ENCODE peak calls at places on chromosome 14, in six cellular contexts. Y is OCI-LY7, P is T-helper 17 cell, G is MM.1S, L is hepatocyte, A is heart left ventricle. S is an unnamed sample.

GRCh38 chr14:92789457-92790089 is 4.5 kb upstream of the GOLGA5 start:
- DNase-seq in Y (peak; percentile 20), P (no peak), G (no peak), L (no peak), A (no peak), S (no peak)

GRCh38 chr14:93302688-93303581 is 29.9 kb downstream of the BTBD7 start:
- DNase-seq in Y (no peak), P (no peak), G (no peak), L (no peak), A (no peak), S (no peak)

GRCh38 chr14:101075025-101075800 is 171.7 kb upstream of the RTL1 start:
- DNase-seq in Y (no peak), P (no peak), G (no peak), L (no peak), A (no peak), S (no peak)

GRCh38 chr14:101588990-101589389 is 27.7 kb downstream of the DIO3 start:
- DNase-seq in Y (no peak), P (no peak), G (no peak), L (no peak), A (no peak), S (no peak)

GRCh38 chr14:33647385-33647786 is 303.5 kb downstream of the EGLN3 start:
- DNase-seq in Y (no peak), P (no peak), G (no peak), L (no peak), A (no peak), S (no peak)

GRCh38 chr14:36647827-36648753 is 13.6 kb upstream of the PAX9 start:
- DNase-seq in Y (no peak), P (no peak), G (no peak), L (peak; percentile 74), A (no peak), S (peak; percentile 87)

GRCh38 chr14:60266021-60266937 is 17.3 kb downstream of the PPM1A start:
- DNase-seq in Y (peak; percentile 48), P (no peak), G (no peak), L (no peak), A (no peak), S (peak; percentile 55)

GRCh38 chr14:96062010-96062409 is 22.8 kb downstream of the C14orf132 start:
- DNase-seq in Y (no peak), P (no peak), G (no peak), L (no peak), A (no peak), S (no peak)

DNA sequence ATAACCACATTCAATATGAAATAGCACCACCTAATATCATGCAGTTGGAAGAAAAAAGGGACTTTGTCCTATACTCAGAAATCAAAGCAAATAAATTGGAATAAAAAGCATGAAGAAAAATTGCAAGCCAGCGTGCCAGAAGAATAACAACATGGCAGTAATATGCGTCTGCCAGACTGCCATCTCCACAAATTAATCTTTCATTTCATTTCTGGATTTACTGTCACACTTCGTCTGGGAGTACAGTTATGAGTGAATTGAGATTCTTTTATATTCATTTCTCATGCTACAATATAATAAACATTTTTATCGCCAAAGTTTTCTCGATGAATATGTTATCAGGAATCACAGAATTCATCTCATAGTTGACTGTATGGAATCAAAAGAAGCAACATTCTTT is 1327.7 kb upstream of the SEL1L start:
- DNase-seq in Y (no peak), P (no peak), G (no peak), L (no peak), A (no peak), S (no peak)
- H3K9me3 ChIP-seq in Y (no peaks in the 10 kb centered on the region), P (peaks cover 3% of the 10 kb centered on the region), G (no peaks in the 10 kb centered on the region), L (no peaks in the 10 kb centered on the region), A (no peaks in the 10 kb centered on the region), S (no peaks in the 10 kb centered on the region)

DNA sequence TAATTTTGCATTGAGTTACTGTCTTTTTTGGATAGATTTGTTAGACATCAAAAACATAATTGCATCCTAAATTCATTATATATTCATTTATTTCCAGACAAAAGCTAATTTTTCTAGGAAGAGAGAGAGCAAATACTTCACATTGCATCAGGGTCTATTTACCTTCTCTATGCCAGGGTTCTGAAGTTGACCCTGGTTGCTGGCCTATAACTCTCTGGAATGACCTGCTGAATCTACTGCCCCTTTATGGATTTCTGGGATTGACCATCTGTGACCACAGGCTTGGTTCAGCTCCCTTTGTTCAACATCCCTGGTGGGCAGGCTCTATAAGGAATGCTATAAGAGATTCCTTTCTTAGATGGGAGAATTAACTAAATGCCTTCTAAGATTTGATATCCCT is 414.8 kb upstream of the STXBP6 start:
- DNase-seq in Y (no peak), P (no peak), G (no peak), L (no peak), A (no peak), S (no peak)
- H3K9me3 ChIP-seq in Y (no peaks in the 10 kb centered on the region), P (no peaks in the 10 kb centered on the region), G (no peaks in the 10 kb centered on the region), L (no peaks in the 10 kb centered on the region), A (no peaks in the 10 kb centered on the region), S (no peaks in the 10 kb centered on the region)

DNA sequence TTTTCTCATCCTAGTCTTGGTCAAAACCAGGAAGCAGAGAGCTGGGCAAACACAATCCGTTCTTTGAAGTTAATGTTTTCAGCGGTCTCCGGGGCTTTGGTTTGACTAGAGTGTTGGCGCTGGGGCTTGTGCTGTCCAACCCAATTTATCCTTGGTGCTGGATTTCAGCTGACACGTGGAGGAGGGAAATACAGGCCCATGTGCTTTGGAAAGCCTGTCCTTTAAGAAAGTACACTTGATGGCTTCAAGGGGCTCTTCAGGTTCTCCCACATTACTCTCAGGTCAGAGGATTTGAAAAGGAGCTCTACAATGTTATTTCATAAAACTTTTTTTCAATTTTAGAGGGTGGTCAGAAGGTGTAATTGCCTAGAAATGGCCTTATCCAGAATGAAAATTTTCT is 985.8 kb downstream of the VRK1 start:
- DNase-seq in Y (no peak), P (no peak), G (no peak), L (no peak), A (no peak), S (no peak)
- H3K9me3 ChIP-seq in Y (no peaks in the 10 kb centered on the region), P (no peaks in the 10 kb centered on the region), G (no peaks in the 10 kb centered on the region), L (peaks cover 3% of the 10 kb centered on the region), A (no peaks in the 10 kb centered on the region), S (no peaks in the 10 kb centered on the region)

GRCh38 chr14:82657186-82657675 is 1123.6 kb upstream of the SEL1L start:
- DNase-seq in Y (no peak), P (no peak), G (no peak), L (no peak), A (no peak), S (no peak)
- H3K9me3 ChIP-seq in Y (no peaks in the 10 kb centered on the region), P (no peaks in the 10 kb centered on the region), G (no peaks in the 10 kb centered on the region), L (no peaks in the 10 kb centered on the region), A (no peaks in the 10 kb centered on the region), S (no peaks in the 10 kb centered on the region)

DNA sequence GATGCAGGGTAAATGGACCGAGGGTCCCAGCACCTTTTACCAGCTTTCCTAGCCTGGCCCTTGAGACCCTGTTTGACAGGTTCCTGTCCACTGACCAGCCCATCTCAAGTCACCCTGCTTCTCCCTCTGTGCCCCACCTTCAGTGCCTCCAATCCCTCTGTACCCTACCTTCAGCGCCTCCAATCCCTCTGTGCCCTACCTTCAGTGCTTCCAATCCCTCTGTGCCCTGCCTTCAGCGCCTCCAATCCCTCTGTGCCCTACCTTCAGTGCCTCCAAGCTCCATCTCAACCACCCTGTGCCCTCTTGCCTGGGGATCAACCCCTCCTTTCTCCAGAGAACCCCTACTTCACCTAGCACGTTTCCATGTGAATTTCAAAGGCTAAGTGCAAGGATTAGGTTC is 54.3 kb downstream of the ZFP36L1 start:
- DNase-seq in Y (no peak), P (no peak), G (no peak), L (no peak), A (no peak), S (no peak)
- H3K9me3 ChIP-seq in Y (peaks cover 5% of the 10 kb centered on the region), P (no peaks in the 10 kb centered on the region), G (no peaks in the 10 kb centered on the region), L (no peaks in the 10 kb centered on the region), A (no peaks in the 10 kb centered on the region), S (no peaks in the 10 kb centered on the region)

GRCh38 chr14:26414933-26415332 is 182.9 kb downstream of the NOVA1 start:
- DNase-seq in Y (no peak), P (no peak), G (no peak), L (peak; percentile 19), A (no peak), S (no peak)
- H3K9me3 ChIP-seq in Y (no peaks in the 10 kb centered on the region), P (no peaks in the 10 kb centered on the region), G (no peaks in the 10 kb centered on the region), L (no peaks in the 10 kb centered on the region), A (no peaks in the 10 kb centered on the region), S (no peaks in the 10 kb centered on the region)

DNA sequence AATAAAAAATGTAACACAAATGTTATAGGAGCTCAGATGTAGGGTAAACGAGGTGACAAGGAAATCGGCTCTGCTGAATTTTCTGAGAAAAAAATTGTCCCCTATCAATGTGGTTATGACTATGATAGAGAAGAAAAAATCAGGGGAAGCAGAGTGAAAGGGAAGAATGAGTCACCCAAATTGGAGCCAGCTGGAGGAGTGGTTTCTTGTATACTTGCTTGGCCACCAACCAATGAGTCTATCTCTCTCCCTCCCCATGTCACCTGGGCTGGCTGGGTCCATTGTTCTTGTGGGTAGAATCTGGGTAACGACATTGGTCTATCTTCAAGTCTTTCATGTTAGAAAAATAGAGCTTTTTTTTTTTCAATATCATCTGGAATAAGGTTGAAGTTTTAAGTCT is 196.6 kb upstream of the FLRT2 start:
- DNase-seq in Y (no peak), P (no peak), G (no peak), L (no peak), A (no peak), S (peak; percentile 52)
- H3K9me3 ChIP-seq in Y (no peaks in the 10 kb centered on the region), P (no peaks in the 10 kb centered on the region), G (no peaks in the 10 kb centered on the region), L (no peaks in the 10 kb centered on the region), A (no peaks in the 10 kb centered on the region), S (no peaks in the 10 kb centered on the region)

GRCh38 chr14:103817595-103817994 is 29.8 kb downstream of the PPP1R13B start:
- DNase-seq in Y (no peak), P (no peak), G (no peak), L (no peak), A (no peak), S (no peak)
- H3K9me3 ChIP-seq in Y (no peaks in the 10 kb centered on the region), P (no peaks in the 10 kb centered on the region), G (no peaks in the 10 kb centered on the region), L (no peaks in the 10 kb centered on the region), A (no peaks in the 10 kb centered on the region), S (no peaks in the 10 kb centered on the region)

GRCh38 chr14:31277085-31277484 is 69.5 kb upstream of the HECTD1 start:
- DNase-seq in Y (no peak), P (no peak), G (no peak), L (no peak), A (no peak), S (no peak)
- H3K9me3 ChIP-seq in Y (peaks cover 16% of the 10 kb centered on the region), P (no peaks in the 10 kb centered on the region), G (no peaks in the 10 kb centered on the region), L (no peaks in the 10 kb centered on the region), A (no peaks in the 10 kb centered on the region), S (peaks cover 7% of the 10 kb centered on the region)

GRCh38 chr14:48703728-48704467 is 882.3 kb downstream of the RPS29 start:
- DNase-seq in Y (no peak), P (no peak), G (no peak), L (no peak), A (no peak), S (no peak)
- H3K9me3 ChIP-seq in Y (no peaks in the 10 kb centered on the region), P (no peaks in the 10 kb centered on the region), G (no peaks in the 10 kb centered on the region), L (no peaks in the 10 kb centered on the region), A (no peaks in the 10 kb centered on the region), S (no peaks in the 10 kb centered on the region)